ENCODE peak calls at places on chromosomes 4 and X, in nine cellular contexts. D, A, F, Q, N, U, W, Z and M are unnamed samples.

GRCh38 chr4:41015031-41015675 is 199.2 kb downstream of the APBB2 start:
- DNase-seq in A (no peak), Q (no peak), F (no peak), N (no peak), Z (no peak), U (no peak), D (no peak), W (no peak), M (no peak)

GRCh38 chr4:113292371-113293042 is 243.1 kb downstream of the ANK2 start:
- DNase-seq in Z (no peak), U (no peak), A (no peak), N (no peak), D (no peak), W (no peak), Q (peak), F (no peak), M (no peak)

GRCh38 chrX:46710927-46711623 is 47.8 kb downstream of the SLC9A7 start:
- DNase-seq in N (no peak), A (no peak), Q (no peak), W (no peak), F (peak), U (no peak), Z (no peak), D (no peak), M (no peak)

GRCh38 chrX:63751481-63751880 is 33.5 kb downstream of the ARHGEF9 start:
- DNase-seq in F (no peak), N (no peak), U (no peak), D (no peak), A (no peak), W (no peak), Z (no peak), Q (no peak), M (no peak)

GRCh38 chrX:53678667-53679066 is 7.9 kb downstream of the HUWE1 start:
- DNase-seq in F (peak), D (no peak), U (no peak), Z (no peak), Q (no peak), A (no peak), W (no peak), N (no peak), M (no peak)

GRCh38 chrX:138756234-138756633 is 44.7 kb upstream of the FGF13 start:
- DNase-seq in Q (peak), U (no peak), F (no peak), W (no peak), N (no peak), Z (no peak), A (peak), D (no peak), M (no peak)

GRCh38 chrX:19121898-19122640 is at the start of gene ADGRG2:
- DNase-seq in A (peak), U (no peak), Z (no peak), Q (no peak), N (no peak), F (no peak), W (no peak), D (no peak), M (peak)

GRCh38 chr4:120730777-120731320 is 191.7 kb downstream of the PRDM5 start:
- DNase-seq in N (no peak), A (no peak), D (no peak), F (no peak), Q (no peak), Z (no peak), U (no peak), W (no peak), M (no peak)

GRCh38 chr4:166501941-166502382 is 628.9 kb downstream of the TLL1 start:
- DNase-seq in W (no peak), Q (no peak), Z (no peak), U (no peak), A (no peak), D (no peak), N (no peak), F (peak), M (peak)
- TF ChIP-seq CTCF in W (no peak), Q (no peak), Z (peak), U (no peak), A (peak), D (no peak), N (no peak), F (peak), M (peak)

DNA sequence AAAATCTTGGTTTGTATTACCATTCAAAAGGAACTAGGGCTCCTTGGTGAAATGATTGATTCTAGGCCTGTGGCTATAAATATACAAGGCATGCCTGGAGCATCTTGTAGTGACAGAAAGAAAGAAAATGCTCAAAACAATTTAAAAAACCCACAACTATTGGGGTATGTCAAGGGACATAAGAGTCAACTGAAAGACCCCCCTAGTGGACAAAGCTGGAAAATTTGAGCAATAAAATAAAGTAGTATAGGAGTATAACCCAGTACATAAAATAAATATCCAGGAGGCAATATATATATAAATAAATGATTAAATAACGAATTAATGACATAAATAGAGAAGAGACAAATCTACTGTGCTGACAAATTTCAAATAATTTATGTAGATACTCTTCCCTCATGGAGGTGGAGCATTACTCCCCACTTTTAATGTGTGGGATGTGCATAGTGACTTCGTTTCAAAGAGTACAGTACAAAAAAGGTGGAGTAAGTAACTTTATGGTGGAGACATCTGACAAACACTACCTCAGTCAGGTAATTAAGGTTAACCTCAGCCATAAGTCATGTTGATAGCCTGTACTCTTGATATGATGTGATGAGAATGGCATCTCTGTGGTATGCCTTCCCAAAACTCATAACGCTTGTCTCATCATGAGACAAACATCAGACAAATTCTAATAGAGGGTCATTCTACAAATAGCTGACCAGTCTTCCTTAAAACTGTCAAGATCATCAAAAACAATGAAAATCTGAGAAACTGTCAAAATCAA is 185.0 kb upstream of the GLRA2 start:
- DNase-seq in F (no peak), N (no peak), Q (no peak), U (no peak), W (no peak), D (no peak), A (no peak), Z (no peak), M (no peak)
- TF ChIP-seq CTCF in F (no peak), N (no peak), Q (no peak), U (no peak), W (no peak), D (no peak), A (peak), Z (no peak), M (no peak)

DNA sequence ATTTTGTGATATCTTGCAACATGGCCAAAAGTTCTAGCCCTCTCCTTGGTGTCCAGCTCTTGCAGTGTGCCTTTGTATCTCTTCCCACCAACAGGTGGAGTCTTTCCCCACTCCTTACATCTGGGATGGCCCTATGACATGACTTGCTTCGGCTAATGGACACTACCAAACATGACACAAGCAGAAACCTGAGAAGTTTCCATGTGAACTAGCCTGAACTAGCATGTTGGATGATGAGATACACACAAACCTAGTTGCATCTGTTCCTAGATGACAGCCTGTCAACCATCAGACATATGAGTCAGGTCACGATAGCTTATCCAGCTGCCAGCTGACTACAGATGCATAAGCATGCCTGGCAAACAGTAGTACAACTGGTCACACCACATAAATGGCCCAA is 207.5 kb upstream of the FTHL17 start:
- DNase-seq in A (no peak), D (no peak), U (no peak), Q (no peak), F (peak), N (no peak), W (no peak), Z (no peak), M (no peak)
- TF ChIP-seq CTCF in A (no peak), D (no peak), U (no peak), Q (peak), F (no peak), N (no peak), W (no peak), Z (peak), M (no peak)

GRCh38 chrX:36573720-36574119 is 434.4 kb upstream of the FAM47C start:
- DNase-seq in A (no peak), F (no peak), D (no peak), N (no peak), Q (no peak), Z (no peak), W (no peak), U (no peak), M (no peak)
- TF ChIP-seq CTCF in A (no peak), F (no peak), D (no peak), N (no peak), Q (no peak), Z (no peak), W (no peak), U (no peak), M (no peak)

DNA sequence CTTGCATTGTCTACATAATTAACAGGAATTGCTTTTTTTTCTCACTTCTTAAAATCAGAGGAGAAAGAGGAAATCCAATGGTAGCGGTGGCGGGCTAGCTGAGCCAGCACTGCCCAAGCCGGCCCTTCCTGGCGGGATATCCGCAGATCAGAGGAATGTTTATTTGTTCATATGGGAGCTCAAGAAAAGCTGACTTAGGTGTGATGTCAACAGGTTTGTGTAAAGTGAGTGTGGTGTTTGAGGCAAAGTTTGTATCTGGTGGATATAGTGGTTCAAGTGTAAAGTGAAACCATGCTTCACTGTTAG is 466 bp upstream of the SLC39A8 start:
- DNase-seq in A (no peak), F (peak), N (no peak), D (no peak), W (no peak), Z (no peak), Q (no peak), U (no peak), M (peak)
- TF ChIP-seq CTCF in A (peak), F (no peak), N (peak), D (no peak), W (peak), Z (no peak), Q (no peak), U (no peak), M (no peak)

GRCh38 chr4:23915459-23916132 is 25.7 kb upstream of the PPARGC1A start:
- DNase-seq in D (no peak), Q (no peak), A (no peak), Z (no peak), W (no peak), N (no peak), U (no peak), F (no peak), M (no peak)
- TF ChIP-seq CTCF in D (no peak), Q (no peak), A (no peak), Z (no peak), W (no peak), N (no peak), U (no peak), F (no peak), M (no peak)

DNA sequence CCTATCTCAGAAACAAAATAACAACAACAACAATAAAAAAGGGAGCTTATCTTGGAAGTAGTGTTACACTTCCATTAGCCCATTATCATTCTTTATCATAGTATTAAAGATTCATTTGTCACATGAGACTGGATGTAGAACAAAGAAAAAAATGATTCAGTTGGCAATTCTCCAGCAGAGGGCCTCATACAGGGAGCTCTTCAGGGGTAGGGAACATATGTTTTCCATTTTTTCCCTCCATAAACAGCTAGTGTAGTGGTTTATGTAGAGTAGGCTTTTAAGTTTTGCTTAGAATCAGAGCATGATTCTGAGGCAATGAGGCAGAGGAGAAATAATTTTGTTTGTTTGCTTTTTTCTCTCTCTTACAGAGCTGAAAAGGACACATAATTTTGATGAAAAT is 5.8 kb downstream of the CPE start:
- DNase-seq in D (no peak), U (no peak), Z (no peak), Q (no peak), N (no peak), W (no peak), A (no peak), F (no peak), M (no peak)
- TF ChIP-seq CTCF in D (no peak), U (no peak), Z (no peak), Q (no peak), N (no peak), W (no peak), A (peak), F (no peak), M (no peak)